ENCODE peak calls at places on chromosome 15, in ten cellular contexts. G, A, H, T, C, B, Q, X, E and V are unnamed samples. For H3K4me1, the result is how much of the 10 kb centered on the place peaks cover.

GRCh38 chr15:62940755-62941361 is 101.7 kb upstream of the TPM1 start:
- DNase-seq in C (no peak), X (peak), H (peak), B (peak), T (peak), Q (peak), G (no peak), E (peak), A (no peak), V (peak)

GRCh38 chr15:89820651-89821611 is 6.3 kb upstream of the ANPEP start:
- DNase-seq in X (peak), T (peak), A (no peak), C (no peak), B (no peak), E (no peak), G (peak), Q (no peak), H (no peak), V (no peak)

GRCh38 chr15:66078196-66078928 is 175.2 kb downstream of the MEGF11 start:
- DNase-seq in B (no peak), H (no peak), C (no peak), X (peak), G (no peak), E (no peak), T (no peak), A (no peak), Q (no peak), V (no peak)

GRCh38 chr15:72312605-72313447 is 7.1 kb downstream of the CELF6 start:
- DNase-seq in Q (peak), H (peak), G (peak), B (peak), X (no peak), T (peak), C (peak), A (no peak), E (peak), V (peak)

GRCh38 chr15:25846377-25846776 is 16.8 kb downstream of the ATP10A start:
- DNase-seq in X (no peak), T (no peak), Q (no peak), G (no peak), E (no peak), C (no peak), A (no peak), B (no peak), H (no peak), V (no peak)

GRCh38 chr15:62895139-62895866 is 147.2 kb upstream of the TPM1 start:
- DNase-seq in Q (no peak), A (no peak), T (peak), G (no peak), H (no peak), C (peak), X (no peak), E (no peak), B (no peak), V (no peak)

GRCh38 chr15:31262901-31263671 is 63.5 kb upstream of the KLF13 start:
- DNase-seq in E (no peak), H (peak), Q (no peak), B (peak), A (peak), G (no peak), C (no peak), T (no peak), X (peak), V (no peak)

GRCh38 chr15:33091983-33092688 is 102.4 kb downstream of the FMN1 start:
- DNase-seq in H (no peak), E (peak), G (no peak), B (peak), C (no peak), Q (no peak), A (no peak), T (no peak), X (no peak), V (no peak)

GRCh38 chr15:39828374-39828931 is 45.8 kb upstream of the FSIP1 start:
- DNase-seq in X (no peak), T (no peak), H (no peak), G (no peak), B (peak), Q (no peak), C (no peak), A (no peak), E (no peak), V (no peak)

GRCh38 chr15:95883064-95883463 is 447.4 kb upstream of the NR2F2 start:
- DNase-seq in T (no peak), B (no peak), G (no peak), E (peak), A (no peak), C (no peak), H (no peak), X (no peak), Q (no peak), V (no peak)

GRCh38 chr15:52114656-52115055 is 2.1 kb upstream of the BCL2L10 start:
- DNase-seq in E (no peak), B (no peak), Q (no peak), X (no peak), A (no peak), H (no peak), T (no peak), G (no peak), C (no peak), V (no peak)

GRCh38 chr15:79092382-79092781 is 1.8 kb upstream of the RASGRF1 start:
- DNase-seq in Q (no peak), X (no peak), H (no peak), C (no peak), G (no peak), B (no peak), E (no peak), A (no peak), T (no peak), V (no peak)

GRCh38 chr15:41997845-41998244 is 23.0 kb downstream of the PLA2G4E start:
- DNase-seq in C (no peak), Q (no peak), B (no peak), T (no peak), A (no peak), E (no peak), H (no peak), G (no peak), X (no peak), V (no peak)

GRCh38 chr15:56917652-56918045 is 795 bp upstream of the TCF12 start:
- DNase-seq in H (no peak), E (peak), A (no peak), T (no peak), Q (no peak), X (no peak), B (no peak), C (no peak), G (no peak), V (no peak)

GRCh38 chr15:26261413-26261812 is 398.3 kb upstream of the ATP10A start:
- DNase-seq in G (no peak), C (no peak), A (no peak), T (no peak), E (no peak), B (no peak), Q (no peak), X (no peak), H (no peak), V (no peak)

GRCh38 chr15:29433050-29433318 is 163.4 kb upstream of the NSMCE3 start:
- DNase-seq in B (no peak), X (no peak), E (no peak), T (no peak), A (no peak), Q (no peak), C (no peak), G (no peak), H (no peak), V (peak)
- H3K4me1 ChIP-seq in B (under half), X (under half), E (under half), T (under half), A (under half), Q (under half), C (under half), G (under half), H (under half), V (under half)

GRCh38 chr15:64105113-64105704 is 9.4 kb downstream of the SNX1 start:
- DNase-seq in T (no peak), H (no peak), C (no peak), G (peak), Q (no peak), E (no peak), B (no peak), X (no peak), A (no peak), V (no peak)
- H3K27ac ChIP-seq in T (no peak), H (peak), C (no peak), G (peak), Q (no peak), E (peak), B (peak), X (no peak), A (no peak), V (peak)

GRCh38 chr15:97401970-97402369 is 558.5 kb upstream of the ARRDC4 start:
- DNase-seq in H (no peak), C (no peak), G (no peak), X (no peak), E (no peak), Q (no peak), B (no peak), A (no peak), T (no peak), V (no peak)
- TF ChIP-seq EP300 in H (no peak), C (no peak), G (no peak), X (no peak), E (no peak), Q (no peak), B (no peak), A (no peak), T (no peak), V (no peak)

GRCh38 chr15:85477061-85477460 is 96.7 kb downstream of the AKAP13 start:
- DNase-seq in A (no peak), G (no peak), H (no peak), X (no peak), B (no peak), Q (no peak), E (no peak), T (no peak), C (no peak), V (no peak)

GRCh38 chr15:85477730-85478129 is 97.3 kb downstream of the AKAP13 start:
- DNase-seq in X (no peak), H (no peak), T (peak), C (no peak), B (no peak), A (no peak), E (no peak), Q (no peak), G (no peak), V (no peak)

GRCh38 chr15:85475317-85475701 is 94.9 kb downstream of the AKAP13 start:
- DNase-seq in C (no peak), Q (no peak), E (no peak), B (no peak), A (peak), H (no peak), X (no peak), T (no peak), G (no peak), V (no peak)

GRCh38 chr15:85474700-85475316 is 94.4 kb downstream of the AKAP13 start:
- DNase-seq in B (no peak), C (no peak), A (peak), H (no peak), T (no peak), E (no peak), G (no peak), X (no peak), Q (no peak), V (no peak)

GRCh38 chr15:85475711-85476110 is 95.3 kb downstream of the AKAP13 start:
- DNase-seq in Q (no peak), T (no peak), G (no peak), C (no peak), E (no peak), X (no peak), H (no peak), A (no peak), B (no peak), V (no peak)
- H3K4me1 ChIP-seq in Q (under half), T (half or more), G (under half), C (under half), E (under half), X (half or more), H (half or more), A (under half), B (under half), V (half or more)

DNA sequence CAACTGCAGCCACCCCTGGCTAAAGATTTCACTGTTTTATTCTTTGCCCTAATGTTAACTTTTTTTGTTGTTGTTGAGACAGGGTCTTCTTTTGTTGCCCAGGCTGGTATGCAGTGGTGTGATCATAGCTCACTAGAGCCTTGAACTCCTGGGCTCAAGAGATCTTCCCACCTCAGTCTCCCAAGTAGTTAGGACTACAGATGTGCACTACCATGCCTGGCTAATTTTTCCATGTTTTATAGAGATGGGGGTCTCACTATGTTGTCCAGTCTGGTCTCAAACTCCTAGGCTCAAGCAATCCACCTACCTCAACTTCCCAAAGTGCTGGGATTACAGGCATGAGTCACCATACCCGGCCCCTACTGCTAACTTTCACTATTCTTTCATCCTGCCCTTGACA is 73.4 kb downstream of the HMG20A start:
- DNase-seq in E (no peak), T (no peak), H (no peak), C (no peak), G (no peak), Q (no peak), B (no peak), X (no peak), A (no peak), V (no peak)
- H3K27ac ChIP-seq in E (no peak), T (no peak), H (no peak), C (no peak), G (peak), Q (no peak), B (no peak), X (no peak), A (no peak), V (peak)